ENCODE peak calls at places on chromosomes 4 and X, in eight cellular contexts. S is cardiac muscle cell, F is hepatocyte, W is breast epithelium, T is type B pancreatic cell, P is endothelial cell, I is mammary epithelial cell, J is chondrocyte. K is an unnamed sample.

GRCh38 chr4:185004562-185005208 is 13.6 kb upstream of the HELT start:
- DNase-seq in S (no peak), F (no peak), W (peak), T (no peak), P (no peak), I (no peak), J (no peak), K (no peak)

GRCh38 chrX:2933125-2933900 is 4.2 kb upstream of the ARSD start:
- DNase-seq in S (no peak), F (no peak), W (peak), T (no peak), P (no peak), I (peak), J (no peak), K (no peak)

GRCh38 chr4:4864443-4864939 is 5.0 kb downstream of the MSX1 start:
- DNase-seq in S (no peak), F (no peak), W (no peak), T (no peak), P (no peak), I (no peak), J (no peak), K (no peak)

GRCh38 chrX:65674351-65674893 is 7.0 kb downstream of the MSN start:
- DNase-seq in S (no peak), F (no peak), W (no peak), T (no peak), P (no peak), I (peak), J (no peak), K (no peak)

GRCh38 chr4:75327804-75328512 is 186.2 kb downstream of the RCHY1 start:
- DNase-seq in S (no peak), F (peak), W (no peak), T (no peak), P (no peak), I (no peak), J (no peak), K (no peak)

GRCh38 chr4:11480683-11481082 is 52.0 kb upstream of the HS3ST1 start:
- DNase-seq in S (peak), F (no peak), W (no peak), T (no peak), P (no peak), I (no peak), J (no peak), K (no peak)

GRCh38 chrX:36957425-36958328 is 50.5 kb upstream of the FAM47C start:
- DNase-seq in S (peak), F (peak), W (no peak), T (no peak), P (peak), I (no peak), J (no peak), K (peak)

GRCh38 chrX:68842781-68843581 is 14.2 kb downstream of the EFNB1 start:
- DNase-seq in S (peak), F (no peak), W (no peak), T (no peak), P (no peak), I (peak), J (no peak), K (no peak)

GRCh38 chr4:10554694-10555093 is 97.5 kb upstream of the ZNF518B start:
- DNase-seq in S (peak), F (peak), W (no peak), T (no peak), P (peak), I (peak), J (no peak), K (peak)

GRCh38 chr4:82524570-82525152 is 37.1 kb downstream of the TMEM150C start:
- DNase-seq in S (peak), F (peak), W (no peak), T (no peak), P (no peak), I (peak), J (no peak), K (no peak)

GRCh38 chr4:100147198-100147597 is 43.1 kb downstream of the DDIT4L start:
- DNase-seq in S (no peak), F (no peak), W (no peak), T (no peak), P (no peak), I (no peak), J (no peak), K (no peak)

GRCh38 chr4:14269824-14270223 is 642.3 kb upstream of the BOD1L1 start:
- DNase-seq in S (no peak), F (no peak), W (no peak), T (no peak), P (no peak), I (no peak), J (no peak), K (no peak)

GRCh38 chr4:111736516-111736915 is 408.7 kb upstream of the FAM241A start:
- DNase-seq in S (no peak), F (no peak), W (no peak), T (no peak), P (no peak), I (no peak), J (no peak), K (no peak)

GRCh38 chr4:101818362-101818761 is 27.8 kb downstream of the BANK1 start:
- DNase-seq in S (peak), F (no peak), W (no peak), T (no peak), P (no peak), I (no peak), J (no peak), K (no peak)

GRCh38 chr4:213971-214370 is 89.7 kb downstream of the ZNF718 start:
- DNase-seq in S (no peak), F (no peak), W (no peak), T (no peak), P (no peak), I (peak), J (no peak), K (no peak)

GRCh38 chr4:47002593-47002992 is 9.2 kb upstream of the GABRA4 start:
- DNase-seq in S (peak), F (no peak), W (no peak), T (no peak), P (no peak), I (peak), J (no peak), K (no peak)

GRCh38 chr4:10100734-10101216 is 15.8 kb downstream of the WDR1 start:
- DNase-seq in S (no peak), F (no peak), W (no peak), T (no peak), P (no peak), I (no peak), J (no peak), K (no peak)

GRCh38 chr4:7960017-7960789 is 20.5 kb upstream of the AFAP1 start:
- DNase-seq in S (no peak), F (no peak), W (no peak), T (no peak), P (no peak), I (no peak), J (no peak), K (no peak)

GRCh38 chr4:23770011-23770410 is 119.8 kb downstream of the PPARGC1A start:
- DNase-seq in S (peak), F (no peak), W (no peak), T (no peak), P (no peak), I (no peak), J (no peak), K (no peak)

GRCh38 chr4:158217763-158218162 is 7.5 kb downstream of the TMEM144 start:
- DNase-seq in S (no peak), F (no peak), W (no peak), T (no peak), P (no peak), I (no peak), J (no peak), K (no peak)

GRCh38 chr4:37383579-37384229 is 139.2 kb downstream of the NWD2 start:
- DNase-seq in S (peak), F (peak), W (no peak), T (no peak), P (peak), I (peak), J (no peak), K (peak)

GRCh38 chr4:54228563-54229501 is at the start of gene PDGFRA:
- DNase-seq in S (peak), F (peak), W (no peak), T (no peak), P (no peak), I (no peak), J (no peak), K (no peak)

GRCh38 chr4:38131371-38132139 is 171.4 kb downstream of the PTTG2 start:
- DNase-seq in S (peak), F (peak), W (no peak), T (no peak), P (no peak), I (peak), J (no peak), K (no peak)

GRCh38 chr4:178242655-178243054 is 800.4 kb upstream of the AGA start:
- DNase-seq in S (no peak), F (no peak), W (no peak), T (no peak), P (no peak), I (no peak), J (peak), K (no peak)

GRCh38 chr4:165383757-165384156 is 4.9 kb downstream of the CPE start:
- DNase-seq in S (no peak), F (no peak), W (no peak), T (no peak), P (no peak), I (peak), J (no peak), K (no peak)

DNA sequence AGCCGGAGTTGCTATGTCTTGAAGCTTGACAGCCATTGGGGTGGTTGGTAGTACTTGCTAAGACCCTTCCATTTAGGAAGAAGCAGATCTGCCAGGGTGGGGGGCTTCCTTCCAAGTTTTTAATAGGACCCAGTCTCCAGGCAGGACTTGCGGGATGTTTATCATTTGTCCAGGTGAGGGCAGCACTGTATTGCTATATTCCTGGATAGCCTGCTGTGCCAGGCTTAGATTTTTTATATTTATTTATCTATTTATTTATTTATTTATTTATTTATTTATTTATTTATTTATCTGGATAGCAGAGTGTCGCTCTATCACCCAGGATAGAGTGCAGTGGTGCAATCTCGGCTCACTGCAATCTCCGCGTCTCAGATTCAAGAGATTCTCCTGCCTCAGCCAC is 87.4 kb upstream of the CT45A1 start:
- DNase-seq in S (peak), F (peak), W (no peak), T (no peak), P (peak), I (no peak), J (no peak), K (peak)
- TF ChIP-seq CTCF in S (no peak), F (peak), W (no peak), T (peak), P (peak), I (peak), J (peak), K (peak)

GRCh38 chrX:103674531-103675454 is 11.7 kb downstream of the MORF4L2 start:
- DNase-seq in S (no peak), F (no peak), W (no peak), T (no peak), P (no peak), I (no peak), J (no peak), K (no peak)
- TF ChIP-seq CTCF in S (no peak), F (no peak), W (no peak), T (peak), P (no peak), I (no peak), J (no peak), K (no peak)

GRCh38 chrX:40083120-40083978 is 14.4 kb downstream of the BCOR start:
- DNase-seq in S (peak), F (peak), W (no peak), T (no peak), P (no peak), I (peak), J (peak), K (peak)
- TF ChIP-seq CTCF in S (no peak), F (peak), W (no peak), T (peak), P (no peak), I (no peak), J (peak), K (no peak)

GRCh38 chr4:91734682-91735081 is 569.1 kb upstream of the GRID2 start:
- DNase-seq in S (peak), F (no peak), W (no peak), T (no peak), P (no peak), I (peak), J (no peak), K (no peak)
- TF ChIP-seq CTCF in S (peak), F (peak), W (no peak), T (peak), P (no peak), I (peak), J (peak), K (no peak)